ENCODE peak calls at places on chromosome 11, in eight cellular contexts. Y is activated CD4-positive, alpha-beta T cell treated with anti-CD3 and anti-CD28 coated beads, Interleukin-2, amount 50 U/mL, for 48 hours; J is fibroblast of the aortic adventitia; G is cardiac muscle cell; T is GM10248; N is NCI-H1417; R is stimulated activated CD4-positive, alpha-beta T cell treated with anti-CD3 and anti-CD28 coated beads, Interleukin-2, amount 100 ng/mL, for 24 hours; Z is activated T-helper 1 cell treated with Interleukin-2 at 50 U/mL for 16 hours. V is an unnamed sample.

GRCh38 chr11:118913411-118914125 is 12.2 kb downstream of the BCL9L start:
- DNase-seq in J (no peak), Y (no peak), T (no peak), G (no peak), R (no peak), Z (peak; percentile 51), N (no peak), V (no peak)

GRCh38 chr11:80155412-80156017 is 714.7 kb upstream of the TENM4 start:
- DNase-seq in J (peak; percentile 40), T (peak; percentile 6), G (peak; percentile 21), Y (no peak), R (no peak), N (peak; percentile 81), Z (no peak), V (no peak)

GRCh38 chr11:128400382-128401203 is 186.8 kb downstream of the ETS1 start:
- DNase-seq in N (no peak), T (no peak), J (peak; percentile 78), R (no peak), G (peak; percentile 34), Z (no peak), Y (no peak), V (no peak)

GRCh38 chr11:113373306-113373705 is 14.3 kb upstream of the ANKK1 start:
- DNase-seq in Y (no peak), R (no peak), J (peak; percentile 35), T (no peak), N (no peak), G (peak; percentile 29), Z (no peak), V (no peak)

GRCh38 chr11:84865257-84865656 is 761.9 kb downstream of the DLG2 start:
- DNase-seq in R (no peak), T (no peak), Y (no peak), G (no peak), J (no peak), N (no peak), Z (no peak), V (no peak)

GRCh38 chr11:1782831-1783724 is 19.4 kb upstream of the CTSD start:
- DNase-seq in Z (no peak), N (no peak), G (no peak), T (no peak), R (no peak), Y (no peak), J (peak; percentile 11), V (no peak)

GRCh38 chr11:46345881-46346484 is 1.3 kb upstream of the DGKZ start:
- DNase-seq in Z (no peak), N (no peak), T (no peak), Y (peak; percentile 48), G (no peak), R (peak; percentile 47), J (no peak), V (no peak)

GRCh38 chr11:128692750-128693578 is 908 bp upstream of the FLI1 start:
- DNase-seq in Z (no peak), G (peak; percentile 71), J (peak; percentile 57), R (peak; percentile 49), T (peak; percentile 43), N (no peak), Y (peak; percentile 45), V (no peak)

GRCh38 chr11:96004862-96005261 is 81.0 kb upstream of the MTMR2 start:
- DNase-seq in G (no peak), J (no peak), R (no peak), Z (no peak), T (no peak), N (no peak), Y (no peak), V (no peak)

GRCh38 chr11:69899957-69900821 is 81.0 kb upstream of the FGF3 start:
- DNase-seq in T (no peak), J (no peak), Y (no peak), R (no peak), Z (no peak), G (peak; percentile 23), N (no peak), V (no peak)

GRCh38 chr11:74838188-74838587 is 89.5 kb downstream of the RNF169 start:
- DNase-seq in J (no peak), N (no peak), T (no peak), Z (no peak), Y (no peak), R (no peak), G (no peak), V (no peak)

GRCh38 chr11:46693597-46694012 is 6.8 kb downstream of the ARHGAP1 start:
- DNase-seq in R (no peak), N (no peak), Z (no peak), T (no peak), J (peak; percentile 75), G (peak; percentile 31), Y (no peak), V (no peak)

GRCh38 chr11:114586797-114587196 is 8.8 kb downstream of the NXPE4 start:
- DNase-seq in J (peak; percentile 44), T (no peak), Y (no peak), R (no peak), Z (no peak), N (no peak), G (peak; percentile 21), V (no peak)

V was measured in stimulated activated naive B cell treated with anti-CD40 and anti-IgM and Interleukin-4, amounts not matched to agents 10 μg/mL and 1 μg/mL and 100 μg/mL, for 72 hours.